ENCODE peak calls at places on chromosome 18, in ten cellular contexts. Y is tibial nerve; I is thoracic aorta; S is CD8-positive, alpha-beta T cell; X is GM23338; B is AG04450; M is fibroblast of lung; Z is psoas muscle; U is A549; C is stomach. A is an unnamed sample.

GRCh38 chr18:77055429-77056310 is 76.9 kb downstream of the MBP start:
- DNase-seq in Y (no peak), I (no peak), S (no peak), X (no peak), B (no peak), M (no peak), Z (no peak), U (no peak), C (peak; percentile 43), A (no peak)

GRCh38 chr18:39462436-39462835 is 1896.8 kb upstream of the CELF4 start:
- DNase-seq in Y (no peak), I (no peak), S (no peak), X (no peak), B (no peak), M (peak; percentile 57), Z (no peak), U (no peak), C (no peak), A (no peak)

GRCh38 chr18:41761329-41762028 is 193.6 kb upstream of the PIK3C3 start:
- DNase-seq in Y (no peak), I (no peak), S (no peak), X (no peak), B (peak; percentile 55), M (peak; percentile 81), Z (no peak), U (peak; percentile 21), C (no peak), A (no peak)

GRCh38 chr18:63051928-63052327 is 267.6 kb downstream of the BCL2 start:
- DNase-seq in Y (no peak), I (no peak), S (no peak), X (no peak), B (no peak), M (no peak), Z (no peak), U (no peak), C (no peak), A (no peak)

GRCh38 chr18:63284173-63284765 is 35.3 kb downstream of the BCL2 start:
- DNase-seq in Y (no peak), I (no peak), S (no peak), X (no peak), B (no peak), M (no peak), Z (no peak), U (no peak), C (no peak), A (no peak)

GRCh38 chr18:36761186-36761698 is 67.6 kb downstream of the TPGS2 start:
- DNase-seq in Y (no peak), I (no peak), S (no peak), X (peak; percentile 44), B (no peak), M (no peak), Z (no peak), U (no peak), C (no peak), A (no peak)

GRCh38 chr18:63977040-63977439 is 7.2 kb downstream of the SERPINB8 start:
- DNase-seq in Y (no peak), I (no peak), S (no peak), X (no peak), B (no peak), M (no peak), Z (no peak), U (no peak), C (no peak), A (no peak)

GRCh38 chr18:3466051-3466450 is 16.1 kb downstream of the TGIF1 start:
- DNase-seq in Y (no peak), I (no peak), S (no peak), X (no peak), B (no peak), M (peak; percentile 91), Z (no peak), U (peak; percentile 66), C (no peak), A (no peak)

GRCh38 chr18:78494204-78494603 is 485.4 kb upstream of the SALL3 start:
- DNase-seq in Y (no peak), I (no peak), S (no peak), X (no peak), B (no peak), M (no peak), Z (no peak), U (no peak), C (no peak), A (no peak)

GRCh38 chr18:47040982-47041381 is 5.6 kb upstream of the ELOA2 start:
- DNase-seq in Y (no peak), I (no peak), S (no peak), X (no peak), B (no peak), M (no peak), Z (no peak), U (no peak), C (no peak), A (no peak)

GRCh38 chr18:70288851-70289328 is at the start of gene SOCS6:
- DNase-seq in Y (no peak), I (no peak), S (no peak), X (peak; percentile 76), B (peak; percentile 15), M (peak; percentile 59), Z (peak; percentile 79), U (no peak), C (peak; percentile 65), A (peak; percentile 29)

GRCh38 chr18:1296237-1296636 is 391.6 kb downstream of the ADCYAP1 start:
- DNase-seq in Y (no peak), I (no peak), S (no peak), X (peak; percentile 21), B (no peak), M (no peak), Z (no peak), U (no peak), C (no peak), A (no peak)

DNA sequence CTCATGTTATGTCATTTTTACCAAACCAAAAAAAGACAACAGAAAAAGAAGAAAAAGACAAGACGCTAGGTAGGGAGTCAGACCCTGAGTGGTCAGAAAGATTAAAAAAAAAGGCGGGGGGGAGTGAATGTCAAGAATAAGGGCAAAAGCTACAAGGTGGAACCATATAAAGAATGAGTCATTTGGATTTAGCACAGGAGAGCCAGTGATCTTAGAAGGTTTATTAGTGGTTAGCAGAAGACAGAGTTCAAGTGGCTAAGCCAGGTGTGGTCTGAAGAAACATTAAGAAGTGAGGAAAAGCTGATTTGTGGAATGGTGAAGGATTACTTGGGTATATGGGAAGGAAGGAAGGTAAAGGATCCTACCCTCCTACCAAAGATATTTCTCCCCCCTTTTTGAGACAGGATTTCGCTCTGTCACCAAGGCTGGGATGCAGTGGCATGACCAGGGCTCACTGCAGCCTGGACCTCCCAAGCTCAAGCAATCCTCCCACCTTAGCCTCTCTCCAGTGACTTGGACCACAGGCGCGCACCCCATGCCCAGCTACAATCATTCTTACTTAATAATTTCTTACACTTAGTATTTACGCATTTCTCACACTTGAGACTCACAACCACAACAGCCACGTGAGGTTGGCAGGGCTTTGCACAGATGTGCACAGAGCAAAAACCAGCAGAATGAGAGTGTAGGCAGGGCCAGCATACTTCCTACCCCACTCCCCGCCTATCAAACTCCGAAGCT is 2.6 kb downstream of the DSC2 start:
- DNase-seq in Y (no peak), I (no peak), S (no peak), X (no peak), B (no peak), M (no peak), Z (no peak), U (no peak), C (no peak), A (no peak)
- H3K27ac ChIP-seq in Y (no peak overlapping the region), I (no peak overlapping the region), S (no peak overlapping the region), X (no peak overlapping the region), B (no peak overlapping the region), M (no peak overlapping the region), Z (no peak overlapping the region), U (no peak overlapping the region), C (no peak overlapping the region), A (no peak overlapping the region)

GRCh38 chr18:9708057-9708881 is at the start of gene RAB31:
- DNase-seq in Y (peak; percentile 51), I (peak; percentile 37), S (no peak), X (peak; percentile 57), B (no peak), M (peak; percentile 69), Z (peak; percentile 87), U (peak; percentile 44), C (peak; percentile 64), A (peak; percentile 81)
- TF ChIP-seq CTCF in Y (no peak), I (no peak), S (no peak), X (no peak), B (peak; percentile 12), M (no peak), Z (no peak), U (no peak), C (no peak), A (no peak)

GRCh38 chr18:13103366-13103765 is 112.2 kb downstream of the CEP192 start:
- DNase-seq in Y (no peak), I (no peak), S (no peak), X (peak; percentile 51), B (no peak), M (no peak), Z (no peak), U (no peak), C (no peak), A (no peak)
- H3K4me3 ChIP-seq in Y (no peak overlapping the region), I (no peak overlapping the region), S (no peak overlapping the region), X (no peak overlapping the region), B (no peak overlapping the region), M (no peak overlapping the region), Z (no peak overlapping the region), U (no peak overlapping the region), C (no peak overlapping the region), A (no peak overlapping the region)

GRCh38 chr18:50401334-50401733 is 26.5 kb downstream of the SKA1 start:
- DNase-seq in Y (no peak), I (no peak), S (no peak), X (no peak), B (no peak), M (no peak), Z (no peak), U (no peak), C (no peak), A (no peak)

GRCh38 chr18:50399582-50399981 is 24.7 kb downstream of the SKA1 start:
- DNase-seq in Y (no peak), I (no peak), S (no peak), X (no peak), B (no peak), M (no peak), Z (no peak), U (no peak), C (no peak), A (no peak)

GRCh38 chr18:50398099-50398498 is 23.3 kb downstream of the SKA1 start:
- DNase-seq in Y (no peak), I (no peak), S (no peak), X (no peak), B (no peak), M (no peak), Z (no peak), U (no peak), C (no peak), A (no peak)

GRCh38 chr18:50398947-50399346 is 24.1 kb downstream of the SKA1 start:
- DNase-seq in Y (no peak), I (no peak), S (no peak), X (no peak), B (no peak), M (no peak), Z (no peak), U (no peak), C (no peak), A (no peak)

DNA sequence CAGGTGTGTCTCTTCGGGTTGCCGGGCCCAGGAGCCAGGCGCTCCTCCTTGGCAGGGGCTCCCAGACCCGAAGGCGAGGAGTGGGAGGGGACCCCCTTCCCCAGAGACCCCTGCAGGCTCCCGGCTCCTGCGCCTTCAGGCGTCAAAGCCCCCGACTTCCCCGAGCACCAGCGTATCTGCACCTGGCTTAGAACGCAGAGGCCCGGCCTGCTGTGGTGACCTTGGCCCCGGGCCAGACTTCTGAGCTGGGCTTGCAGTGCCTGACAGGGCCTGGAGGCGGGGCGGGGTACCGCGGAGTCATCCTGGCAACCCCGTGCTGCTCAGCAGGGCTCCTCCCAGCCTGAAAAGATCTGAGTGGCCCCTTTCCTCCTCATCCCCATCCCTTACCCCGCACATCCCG is 27.0 kb downstream of the SKA1 start:
- DNase-seq in Y (no peak), I (no peak), S (peak; percentile 39), X (peak; percentile 77), B (no peak), M (peak; percentile 36), Z (peak; percentile 55), U (no peak), C (peak; percentile 76), A (no peak)
- H3K27ac ChIP-seq in Y (no peak overlapping the region), I (no peak overlapping the region), S (no peak overlapping the region), X (no peak overlapping the region), B (no peak overlapping the region), M (no peak overlapping the region), Z (no peak overlapping the region), U (no peak overlapping the region), C (no peak overlapping the region), A (no peak overlapping the region)

A was measured in dorsolateral prefrontal cortex.